ENCODE peak calls at places on chromosome 5, in six cellular contexts. Q, V, T, P, E and S are unnamed samples.

GRCh38 chr5:135826221-135826525 is 8.3 kb upstream of the SLC25A48 start:
- DNase-seq in Q (no peak), V (no peak), T (no peak), E (no peak), P (no peak), S (no peak)

GRCh38 chr5:9198399-9198798 is 347.5 kb downstream of the SEMA5A start:
- DNase-seq in E (no peak), V (peak), Q (no peak), T (no peak), P (no peak), S (no peak)

GRCh38 chr5:31021181-31021624 is 172.3 kb upstream of the CDH6 start:
- DNase-seq in Q (peak), P (no peak), E (no peak), T (no peak), V (peak), S (no peak)

GRCh38 chr5:14164764-14165163 is 21.6 kb downstream of the TRIO start:
- DNase-seq in Q (no peak), V (no peak), P (no peak), T (no peak), E (no peak), S (no peak)

GRCh38 chr5:39420482-39421145 is 4.2 kb downstream of the DAB2 start:
- DNase-seq in Q (no peak), V (peak), P (no peak), E (no peak), T (no peak), S (no peak)

GRCh38 chr5:127092690-127093089 is 19.4 kb upstream of the C5orf63 start:
- DNase-seq in Q (no peak), V (peak), P (no peak), E (peak), T (no peak), S (no peak)

GRCh38 chr5:95924720-95925119 is 36.9 kb downstream of the ELL2 start:
- DNase-seq in P (peak), E (no peak), T (no peak), Q (no peak), V (peak), S (no peak)

GRCh38 chr5:16033196-16033925 is 146.2 kb downstream of the MARCHF11 start:
- DNase-seq in Q (no peak), P (no peak), T (no peak), V (no peak), E (no peak), S (no peak)

GRCh38 chr5:61582887-61583286 is 250.8 kb downstream of the ZSWIM6 start:
- DNase-seq in P (no peak), V (no peak), Q (no peak), T (no peak), E (no peak), S (no peak)

GRCh38 chr5:25963251-25964008 is 1075.0 kb downstream of the CDH9 start:
- DNase-seq in T (no peak), Q (no peak), E (no peak), V (no peak), P (no peak), S (no peak)

GRCh38 chr5:164237531-164237930 is 732.1 kb downstream of the MAT2B start:
- DNase-seq in E (no peak), V (peak), T (no peak), Q (no peak), P (no peak), S (no peak)

GRCh38 chr5:96624631-96625030 is 37.5 kb upstream of the CAST start:
- DNase-seq in E (no peak), Q (peak), V (no peak), P (no peak), T (no peak), S (no peak)

GRCh38 chr5:33166522-33166921 is 274.2 kb upstream of the TARS1 start:
- DNase-seq in V (no peak), T (no peak), E (peak), Q (no peak), P (no peak), S (peak)

GRCh38 chr5:41747291-41747690 is 122.9 kb downstream of the OXCT1 start:
- DNase-seq in T (no peak), Q (no peak), V (peak), E (no peak), P (peak), S (no peak)

GRCh38 chr5:147949711-147950573 is 43.6 kb upstream of the C5orf46 start:
- DNase-seq in P (peak), V (peak), T (peak), Q (peak), E (peak), S (peak)

GRCh38 chr5:55021465-55021864 is 2.6 kb upstream of the GZMK start:
- DNase-seq in E (no peak), T (no peak), P (no peak), Q (no peak), V (no peak), S (no peak)

GRCh38 chr5:11595045-11595444 is 309.2 kb downstream of the CTNND2 start:
- DNase-seq in V (no peak), Q (no peak), T (no peak), E (peak), P (no peak), S (no peak)

GRCh38 chr5:56459394-56459793 is 226.3 kb upstream of the ANKRD55 start:
- DNase-seq in V (no peak), E (no peak), P (no peak), Q (no peak), T (no peak), S (no peak)

GRCh38 chr5:143126121-143127019 is 277.1 kb downstream of the NR3C1 start:
- DNase-seq in E (no peak), V (peak), T (no peak), P (no peak), Q (no peak), S (peak)

GRCh38 chr5:14225173-14225834 is 82.2 kb downstream of the TRIO start:
- DNase-seq in P (no peak), E (no peak), V (no peak), T (no peak), Q (no peak), S (no peak)

GRCh38 chr5:143019614-143020515 is 249.7 kb downstream of the ARHGAP26 start:
- DNase-seq in Q (no peak), T (no peak), E (peak), V (no peak), P (no peak), S (no peak)

GRCh38 chr5:84239509-84239908 is 145.2 kb downstream of the EDIL3 start:
- DNase-seq in E (no peak), V (peak), T (no peak), P (no peak), Q (peak), S (no peak)

GRCh38 chr5:124729687-124730359 is 16.6 kb downstream of the ZNF608 start:
- DNase-seq in P (no peak), Q (no peak), V (no peak), E (no peak), T (no peak), S (no peak)

GRCh38 chr5:8192840-8193239 is 323.9 kb downstream of the MTRR start:
- DNase-seq in P (no peak), V (no peak), E (no peak), T (no peak), Q (no peak), S (no peak)

GRCh38 chr5:59500014-59500413 is 393.5 kb downstream of the PDE4D start:
- DNase-seq in V (peak), P (no peak), Q (no peak), T (no peak), E (no peak), S (no peak)

GRCh38 chr5:95891499-95891898 is 69.0 kb upstream of the GLRX start:
- DNase-seq in Q (no peak), P (no peak), E (no peak), T (no peak), V (no peak), S (no peak)

GRCh38 chr5:1542011-1542410 is 18.3 kb upstream of the LPCAT1 start:
- DNase-seq in T (no peak), V (no peak), Q (no peak), E (no peak), P (no peak), S (no peak)

GRCh38 chr5:159061834-159062530 is 37.7 kb downstream of the EBF1 start:
- DNase-seq in P (no peak), E (peak), T (no peak), Q (no peak), V (no peak), S (no peak)

GRCh38 chr5:30105186-30105585 is 1088.3 kb upstream of the CDH6 start:
- DNase-seq in Q (no peak), T (no peak), E (no peak), P (no peak), V (no peak), S (no peak)

GRCh38 chr5:79932510-79933504 is 58.3 kb downstream of the MTX3 start:
- DNase-seq in V (no peak), P (no peak), T (no peak), Q (no peak), E (no peak), S (no peak)

GRCh38 chr5:87113848-87114247 is 153.8 kb upstream of the RASA1 start:
- DNase-seq in V (peak), E (no peak), Q (no peak), P (no peak), T (no peak), S (no peak)

GRCh38 chr5:1202798-1203185 is 1.4 kb downstream of the SLC6A19 start:
- DNase-seq in P (no peak), Q (no peak), T (no peak), V (no peak), E (no peak), S (no peak)

GRCh38 chr5:149392718-149393117 is 13.6 kb upstream of the IL17B start:
- DNase-seq in V (peak), Q (no peak), E (no peak), P (no peak), T (no peak), S (no peak)

DNA sequence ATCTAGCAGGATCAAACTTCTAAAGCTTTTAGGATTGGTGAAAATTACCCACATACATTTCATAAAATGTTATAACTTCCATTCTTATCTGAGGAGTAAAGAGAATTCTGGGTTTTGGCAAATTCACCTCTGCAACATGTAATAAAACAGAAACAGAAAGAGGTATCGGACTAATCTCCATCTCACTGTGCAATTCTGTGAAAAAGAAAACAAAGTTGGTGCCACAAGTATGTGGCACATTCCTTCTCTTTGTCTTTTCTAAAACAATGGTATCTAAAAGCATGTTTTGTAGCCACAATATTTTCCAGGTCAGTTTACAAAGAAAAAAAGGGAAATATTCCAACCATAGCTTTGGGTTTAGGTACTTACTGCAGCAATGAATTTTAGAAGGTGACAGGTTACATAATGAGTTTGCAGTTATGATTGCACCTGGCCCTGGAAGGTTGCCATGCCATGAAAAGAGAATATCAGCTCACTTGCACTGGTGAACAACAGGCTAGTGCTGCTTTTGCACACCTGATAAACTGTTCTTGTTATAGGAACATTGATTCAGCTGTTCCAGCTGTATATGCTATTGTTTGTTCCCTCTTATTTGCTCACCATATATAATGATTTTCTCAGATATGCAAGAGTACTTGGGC is 491.3 kb upstream of the MEF2C start:
- DNase-seq in Q (no peak), E (no peak), V (no peak), T (no peak), P (no peak), S (no peak)
- H3K27ac ChIP-seq in Q (no peak), E (no peak), V (no peak), T (no peak), P (no peak), S (no peak)

GRCh38 chr5:92022414-92022813 is 639.3 kb upstream of the ARRDC3 start:
- DNase-seq in E (no peak), V (no peak), T (no peak), Q (no peak), P (no peak), S (no peak)

GRCh38 chr5:92017786-92018185 is 634.7 kb upstream of the ARRDC3 start:
- DNase-seq in T (peak), V (peak), Q (peak), E (no peak), P (no peak), S (no peak)

GRCh38 chr5:92019376-92019990 is 636.4 kb upstream of the ARRDC3 start:
- DNase-seq in E (no peak), T (peak), Q (no peak), P (no peak), V (no peak), S (no peak)
- H3K4me3 ChIP-seq in E (no peak), T (no peak), Q (no peak), P (no peak), V (no peak), S (no peak)

DNA sequence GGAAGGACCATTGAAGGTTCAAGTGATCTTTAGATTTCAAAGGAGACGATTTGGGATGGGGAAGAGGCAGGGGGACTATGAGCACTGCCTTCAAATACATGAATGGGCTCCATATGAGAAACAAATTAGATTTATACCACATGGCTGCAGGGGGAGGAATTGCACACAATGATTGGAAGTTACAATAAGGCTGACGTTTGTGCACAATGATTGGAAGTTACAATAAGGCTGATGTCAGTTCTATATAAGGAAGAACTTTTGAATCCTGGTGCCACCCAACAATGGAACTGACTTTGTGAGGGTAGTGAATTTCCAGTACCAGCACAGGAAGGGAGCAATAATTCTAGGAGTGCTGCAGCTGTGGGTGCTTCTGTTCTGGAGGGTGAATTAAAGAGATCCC is 95.7 kb upstream of the PTGER4 start:
- DNase-seq in E (no peak), Q (no peak), P (no peak), T (no peak), V (no peak), S (no peak)
- H3K4me2 ChIP-seq in E (no peak), Q (no peak), P (no peak), T (no peak), V (no peak), S (no peak)

DNA sequence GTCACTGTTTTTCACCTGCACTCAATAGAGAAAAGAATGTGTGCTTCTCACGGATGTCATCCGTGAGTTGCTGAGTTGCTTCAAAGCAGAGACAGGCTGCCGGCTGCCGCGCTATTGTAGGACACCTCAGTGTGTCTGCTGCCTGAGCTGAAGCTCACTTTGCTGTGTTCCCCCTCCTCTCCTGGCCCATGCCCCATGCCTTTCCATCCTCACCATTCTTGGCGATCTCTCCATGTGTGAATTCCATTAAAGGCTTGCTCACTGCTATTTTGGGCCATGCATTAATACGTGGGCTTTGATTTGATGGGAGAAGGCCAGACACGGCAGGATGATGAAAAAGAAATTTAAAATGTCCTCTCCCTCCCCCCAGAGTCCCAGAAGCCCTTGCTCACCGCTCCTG is 14.5 kb downstream of the ADAM19 start:
- DNase-seq in E (no peak), P (no peak), V (no peak), T (no peak), Q (no peak), S (no peak)
- H3K27ac ChIP-seq in E (no peak), P (no peak), V (peak), T (no peak), Q (no peak), S (no peak)

GRCh38 chr5:109744261-109744660 is 54.5 kb downstream of the MAN2A1 start:
- DNase-seq in Q (no peak), P (no peak), T (no peak), V (no peak), E (no peak), S (no peak)
- H3K4me3 ChIP-seq in Q (no peak), P (no peak), T (no peak), V (no peak), E (no peak), S (no peak)

DNA sequence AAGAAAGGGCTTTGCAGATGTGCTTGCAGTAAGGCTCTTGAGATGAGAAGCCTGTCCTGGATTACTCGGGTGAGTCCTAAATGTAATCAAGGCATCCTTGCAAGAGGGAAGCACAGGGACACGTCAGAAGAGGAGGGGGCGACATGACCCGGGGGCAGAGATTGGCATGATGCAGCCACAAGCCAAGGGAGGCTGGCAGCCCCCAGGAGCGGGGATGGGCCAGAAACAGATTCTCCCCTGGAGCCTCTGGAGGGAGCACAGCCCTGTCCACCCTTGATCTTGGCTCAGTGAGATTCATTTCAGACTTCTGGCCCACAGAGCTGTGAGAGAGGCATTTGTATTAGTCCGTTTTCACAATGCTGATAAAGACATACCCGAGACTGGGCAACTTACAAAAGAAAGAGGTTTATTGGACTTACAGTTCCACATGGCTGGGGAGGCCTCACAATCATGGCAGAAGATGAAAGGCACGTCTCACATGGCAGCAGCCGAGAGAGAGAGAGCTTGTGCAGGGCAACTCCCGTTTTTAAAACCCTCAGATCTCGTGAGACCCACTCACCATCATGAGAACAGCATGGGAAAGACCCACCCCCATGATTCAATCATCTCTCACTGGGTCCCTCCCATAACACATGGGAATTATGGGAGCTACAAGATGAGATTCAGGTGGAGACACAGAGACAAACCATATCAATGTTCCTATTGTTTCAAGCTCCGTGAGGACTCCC is 76.1 kb downstream of the ADAMTS2 start:
- DNase-seq in T (no peak), P (no peak), E (no peak), V (peak), Q (no peak), S (no peak)
- H3K4me2 ChIP-seq in T (no peak), P (no peak), E (no peak), V (no peak), Q (no peak), S (no peak)

GRCh38 chr5:116652196-116652729 is 77.6 kb upstream of the SEMA6A start:
- DNase-seq in V (peak), Q (no peak), P (no peak), E (peak), T (peak), S (no peak)
- H3K27ac ChIP-seq in V (no peak), Q (no peak), P (no peak), E (peak), T (no peak), S (no peak)